ENCODE peak calls at places on chromosomes 5 and 9, in eight cellular contexts. B, Y, Z, V, E, A, C and J are unnamed samples.

GRCh38 chr5:149391524-149391923 is 12.4 kb upstream of the IL17B start:
- DNase-seq in V (no peak), Z (no peak), B (no peak), E (no peak), Y (no peak), C (no peak), A (no peak), J (no peak)

GRCh38 chr5:146796911-146797310 is 81.6 kb downstream of the PPP2R2B start:
- DNase-seq in A (peak; percentile 18), E (no peak), C (no peak), V (no peak), Y (no peak), Z (no peak), B (no peak), J (no peak)

GRCh38 chr9:5425006-5425628 is 12.6 kb downstream of the PLGRKT start:
- DNase-seq in E (peak; percentile 31), A (peak; percentile 20), C (peak; percentile 5), B (no peak), Z (peak; percentile 55), V (peak; percentile 47), Y (no peak), J (no peak)

GRCh38 chr5:132688536-132689409 is 15.0 kb downstream of the IL4 start:
- DNase-seq in E (no peak), C (peak; percentile 51), Y (no peak), B (no peak), V (no peak), Z (peak; percentile 92), A (no peak), J (no peak)

GRCh38 chr5:4947106-4947505 is 193.0 kb upstream of the ADAMTS16 start:
- DNase-seq in E (no peak), B (no peak), Z (no peak), C (no peak), V (no peak), A (no peak), Y (no peak), J (no peak)

GRCh38 chr5:115810776-115811175 is 5.7 kb downstream of the CDO1 start:
- DNase-seq in B (no peak), C (peak; percentile 30), Y (no peak), A (no peak), Z (no peak), E (no peak), V (peak; percentile 89), J (no peak)

GRCh38 chr9:104993291-104993963 is 65.5 kb upstream of the ABCA1 start:
- DNase-seq in C (peak; percentile 59), E (peak; percentile 96), Y (peak; percentile 75), V (peak; percentile 67), B (peak; percentile 81), Z (peak; percentile 73), A (no peak), J (peak; percentile 79)

GRCh38 chr5:96629774-96630173 is 32.4 kb upstream of the CAST start:
- DNase-seq in V (peak; percentile 94), C (peak; percentile 78), E (peak; percentile 83), Z (no peak), A (no peak), B (no peak), Y (no peak), J (no peak)

GRCh38 chr9:78213696-78214095 is 22.2 kb upstream of the CEP78 start:
- DNase-seq in C (peak; percentile 55), B (no peak), Y (peak; percentile 23), A (peak; percentile 24), Z (peak; percentile 66), E (peak; percentile 27), V (peak; percentile 10), J (no peak)

GRCh38 chr9:134170525-134171315 is 6.4 kb upstream of the RNU6ATAC start:
- DNase-seq in Y (no peak), Z (no peak), B (no peak), C (no peak), E (no peak), V (no peak), A (no peak), J (peak; percentile 78)

GRCh38 chr9:19665146-19665863 is 123.5 kb downstream of the SLC24A2 start:
- DNase-seq in Y (no peak), B (no peak), C (no peak), A (no peak), V (no peak), Z (no peak), E (no peak), J (no peak)

GRCh38 chr5:121489972-121490371 is 361.7 kb upstream of the FTMT start:
- DNase-seq in Z (no peak), A (no peak), C (no peak), Y (no peak), B (no peak), E (no peak), V (no peak), J (no peak)

GRCh38 chr5:33410221-33410620 is 30.5 kb upstream of the TARS1 start:
- DNase-seq in Y (no peak), C (no peak), V (no peak), B (no peak), Z (no peak), E (peak; percentile 13), A (no peak), J (no peak)

GRCh38 chr5:173781826-173782670 is 106.1 kb upstream of the CPEB4 start:
- DNase-seq in Z (no peak), V (peak; percentile 96), Y (peak; percentile 66), E (peak; percentile 95), C (peak; percentile 88), B (no peak), A (no peak), J (peak; percentile 91)

GRCh38 chr5:96794757-96795156 is 13.0 kb downstream of the ERAP1 start:
- DNase-seq in Y (no peak), C (no peak), A (no peak), Z (peak; percentile 79), B (no peak), E (no peak), V (no peak), J (no peak)

GRCh38 chr5:173915310-173916005 is 27.3 kb downstream of the CPEB4 start:
- DNase-seq in B (no peak), A (no peak), E (no peak), Y (no peak), Z (no peak), V (no peak), C (peak; percentile 11), J (no peak)

GRCh38 chr5:72477644-72478043 is 29.6 kb downstream of the ZNF366 start:
- DNase-seq in Y (no peak), A (no peak), E (no peak), B (no peak), C (no peak), Z (no peak), V (no peak), J (no peak)

GRCh38 chr9:137176302-137177182 is 4.7 kb upstream of the TMEM210 start:
- DNase-seq in E (peak; percentile 32), C (peak; percentile 46), V (peak; percentile 34), Y (peak; percentile 20), B (no peak), A (peak; percentile 2), Z (no peak), J (no peak)

GRCh38 chr5:35861718-35862117 is 5.0 kb downstream of the IL7R start:
- DNase-seq in Y (no peak), B (no peak), Z (no peak), C (no peak), E (peak; percentile 64), A (no peak), V (no peak), J (no peak)

GRCh38 chr9:134889386-134890214 is 9.0 kb downstream of the FCN2 start:
- DNase-seq in Z (no peak), A (no peak), C (no peak), Y (no peak), V (no peak), B (no peak), E (no peak), J (no peak)